ENCODE peak calls at places on chromosome 17, in four cellular contexts. P is endothelial cell, F is cardiac muscle cell, C is transverse colon. J is an unnamed sample.

GRCh38 chr17:55549140-55549539 is 37.9 kb upstream of the SMIM36 start:
- DNase-seq in P (no peak), F (peak; percentile 53), C (no peak), J (no peak)

GRCh38 chr17:65218261-65218660 is 81.1 kb downstream of the RGS9 start:
- DNase-seq in P (no peak), F (no peak), C (no peak), J (no peak)

GRCh38 chr17:33038740-33039139 is 47.1 kb downstream of the SPACA3 start:
- DNase-seq in P (peak; percentile 73), F (peak; percentile 58), C (peak; percentile 41), J (peak; percentile 64)

GRCh38 chr17:29595943-29596774 is 3.2 kb downstream of the ANKRD13B start:
- DNase-seq in P (no peak), F (no peak), C (no peak), J (no peak)

GRCh38 chr17:49634487-49634865 is 43.4 kb downstream of the SPOP start:
- DNase-seq in P (no peak), F (no peak), C (no peak), J (no peak)

GRCh38 chr17:1720856-1721386 is 3.6 kb upstream of the WDR81 start:
- DNase-seq in P (peak; percentile 64), F (peak; percentile 63), C (peak; percentile 80), J (peak; percentile 62)

GRCh38 chr17:37754363-37754762 is 9.5 kb upstream of the HNF1B start:
- DNase-seq in P (no peak), F (no peak), C (no peak), J (no peak)

GRCh38 chr17:16943032-16943352 is 28.9 kb downstream of the TNFRSF13B start:
- DNase-seq in P (no peak), F (no peak), C (no peak), J (no peak)

GRCh38 chr17:78251773-78252103 is 20.3 kb downstream of the TMEM235 start:
- DNase-seq in P (no peak), F (no peak), C (no peak), J (no peak)

GRCh38 chr17:21452377-21453143 is 76.4 kb downstream of the KCNJ12 start:
- DNase-seq in P (peak; percentile 45), F (peak; percentile 73), C (peak; percentile 17), J (no peak)

GRCh38 chr17:13594762-13595697 is 6.7 kb downstream of the HS3ST3A1 start:
- DNase-seq in P (peak; percentile 82), F (peak; percentile 87), C (peak; percentile 73), J (peak; percentile 93)

DNA sequence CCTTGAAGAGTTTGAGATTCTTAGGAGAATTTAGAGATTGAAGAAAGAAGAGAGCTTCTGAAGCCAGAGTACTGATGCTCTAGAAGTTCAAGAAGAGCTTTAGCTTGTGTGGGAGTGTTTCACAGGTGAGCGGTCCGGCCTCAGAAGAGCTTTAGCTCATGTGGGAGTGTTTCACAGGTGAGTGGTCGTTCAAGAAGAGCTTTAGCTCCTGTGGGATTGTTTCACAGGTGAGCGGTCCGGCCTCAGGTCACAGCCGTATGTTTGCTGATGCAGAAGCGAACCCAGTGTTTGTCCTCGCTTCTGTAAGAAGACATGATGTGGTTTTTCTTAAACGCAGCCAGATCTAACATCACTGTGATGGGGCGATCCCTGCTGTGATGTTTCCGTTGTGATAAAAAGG is 76.4 kb downstream of the SEC14L1 start:
- DNase-seq in P (no peak), F (no peak), C (no peak), J (no peak)
- TF ChIP-seq CTCF in P (no peak), F (no peak), C (no peak), J (no peak)

GRCh38 chr17:66897141-66897540 is 62.2 kb downstream of the CACNG5 start:
- DNase-seq in P (no peak), F (no peak), C (no peak), J (no peak)
- TF ChIP-seq CTCF in P (no peak), F (no peak), C (no peak), J (no peak)

DNA sequence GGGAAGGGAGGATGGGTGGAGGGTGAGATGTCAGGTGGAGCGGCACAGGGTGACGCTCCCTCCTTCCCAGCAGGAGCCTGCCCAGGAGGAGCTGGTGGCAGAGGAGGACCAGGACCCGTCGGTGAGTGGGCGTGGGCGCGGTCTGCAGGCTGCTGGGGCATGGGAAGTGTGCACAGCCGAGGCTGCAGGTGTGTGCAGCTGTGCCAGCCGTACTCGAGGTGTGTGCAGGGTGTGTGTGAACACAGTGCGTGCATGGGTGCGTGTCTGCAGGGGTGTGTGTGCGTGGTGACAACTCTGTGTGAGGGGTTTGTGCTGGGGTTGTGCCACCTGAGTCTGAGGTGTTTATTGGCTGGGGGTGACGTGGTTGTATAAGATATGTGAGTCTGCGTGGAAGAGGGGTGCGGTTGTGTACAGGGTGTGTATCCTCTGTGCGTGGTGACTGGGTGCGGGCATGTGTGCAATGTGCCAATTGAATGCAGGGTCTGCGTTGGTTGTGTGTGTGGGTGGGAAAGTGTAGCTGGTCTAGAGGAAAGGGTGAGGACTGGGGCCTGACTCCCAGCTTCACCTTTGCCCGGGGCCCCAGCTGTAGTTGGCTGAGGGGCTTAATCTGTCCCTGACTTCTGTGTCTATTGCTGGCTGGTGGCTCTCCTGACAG is 670 bp downstream of the TNFSF12 start:
- DNase-seq in P (no peak), F (no peak), C (peak; percentile 62), J (no peak)
- TF ChIP-seq CTCF in P (no peak), F (no peak), C (no peak), J (no peak)

DNA sequence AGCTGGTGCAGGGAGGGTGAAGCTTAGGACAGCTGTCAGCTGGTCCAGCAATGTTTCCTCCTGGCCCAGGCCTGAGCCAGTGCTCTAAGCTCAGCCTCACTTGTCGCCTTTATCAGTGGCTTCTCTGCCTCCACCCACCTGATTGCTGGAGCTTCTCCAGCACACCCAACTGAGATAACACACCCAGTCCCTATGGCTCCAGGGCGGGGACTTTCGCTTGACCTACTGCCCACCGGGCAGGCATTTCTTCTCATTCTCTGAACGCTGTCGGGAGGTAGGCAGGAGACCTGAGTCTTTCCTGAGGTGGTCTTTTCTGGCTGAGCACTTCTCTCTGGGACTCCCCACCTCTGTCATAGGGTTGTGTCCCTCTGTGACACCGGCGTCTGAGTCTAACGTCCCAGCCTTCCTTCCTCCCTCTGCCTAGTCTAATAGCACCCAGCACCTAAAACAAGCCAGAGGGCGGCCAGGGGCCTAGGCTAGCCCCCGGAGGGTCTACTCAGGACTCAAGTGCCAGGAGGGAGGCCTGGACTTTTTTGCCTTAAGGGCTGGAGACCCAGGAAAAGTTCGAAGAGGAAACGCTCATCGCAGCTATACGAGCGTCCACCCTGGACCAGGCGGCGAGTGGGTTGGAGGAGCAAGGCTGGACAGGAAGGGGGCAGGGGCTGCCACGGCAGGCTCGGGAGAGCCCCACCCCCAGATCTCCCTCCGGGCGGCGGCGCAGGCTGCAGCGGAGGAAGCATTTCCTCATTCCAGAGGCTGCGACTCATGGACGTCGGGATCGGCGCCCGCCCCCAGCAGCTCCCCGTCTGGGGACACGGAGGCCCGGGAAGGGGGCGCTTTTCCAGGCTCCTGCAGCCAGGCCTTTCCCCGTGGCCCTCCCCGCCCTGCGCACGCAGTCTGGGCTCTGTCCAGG is 756 bp downstream of the TAX1BP3 start:
- DNase-seq in P (peak; percentile 86), F (peak; percentile 91), C (peak; percentile 90), J (peak; percentile 62)
- TF ChIP-seq CTCF in P (no peak), F (no peak), C (peak; percentile 10), J (no peak)

GRCh38 chr17:57867126-57867525 is 17.3 kb upstream of the MRPS23 start:
- DNase-seq in P (no peak), F (no peak), C (no peak), J (no peak)

GRCh38 chr17:57866723-57867122 is 16.9 kb upstream of the MRPS23 start:
- DNase-seq in P (no peak), F (no peak), C (no peak), J (no peak)

GRCh38 chr17:57869599-57870282 is 19.9 kb upstream of the MRPS23 start:
- DNase-seq in P (no peak), F (no peak), C (no peak), J (no peak)

GRCh38 chr17:57868775-57869598 is 19.1 kb upstream of the MRPS23 start:
- DNase-seq in P (no peak), F (no peak), C (no peak), J (no peak)

GRCh38 chr17:57868007-57868774 is 18.3 kb upstream of the MRPS23 start:
- DNase-seq in P (no peak), F (no peak), C (peak; percentile 65), J (no peak)
- TF ChIP-seq CTCF in P (no peak), F (peak; percentile 55), C (peak; percentile 20), J (peak; percentile 49)

DNA sequence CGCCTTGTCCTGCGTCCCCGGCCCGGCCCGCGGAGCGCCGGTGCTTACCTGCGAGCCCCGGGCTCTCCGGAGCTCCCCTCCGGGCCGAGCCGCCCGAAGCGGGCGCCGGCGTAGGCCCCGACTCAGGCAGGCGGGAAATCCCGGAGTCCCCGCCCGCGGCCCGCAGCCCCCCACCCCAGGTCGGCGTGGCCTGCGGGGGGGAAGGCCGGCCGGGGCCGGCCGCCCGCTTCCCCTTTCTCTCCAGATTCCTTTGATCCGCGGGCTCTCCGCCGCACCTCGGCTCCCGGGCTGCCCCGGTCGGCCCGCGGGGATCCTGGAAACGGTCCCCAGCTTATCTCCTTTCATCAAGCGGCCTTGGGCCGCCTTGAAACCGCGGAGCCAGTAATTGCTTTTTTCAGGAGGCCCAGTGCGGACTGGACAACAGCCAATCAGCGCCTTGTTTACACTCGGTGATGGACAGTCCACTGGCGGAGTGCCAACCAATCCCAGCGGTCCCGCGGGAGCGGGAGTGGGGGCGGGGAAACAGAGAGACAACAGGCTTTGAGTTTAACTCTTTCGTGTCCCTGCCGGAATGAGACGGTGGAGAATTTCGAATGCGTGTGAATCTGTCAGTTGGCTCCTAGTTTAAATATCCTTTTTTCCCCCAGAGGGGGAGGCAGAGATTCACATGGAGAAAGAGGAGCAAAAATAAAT is 1.4 kb upstream of the BAHCC1 start:
- DNase-seq in P (peak; percentile 100), F (peak; percentile 100), C (peak; percentile 100), J (peak; percentile 100)
- TF ChIP-seq CTCF in P (peak; percentile 29), F (peak; percentile 33), C (peak; percentile 8), J (peak; percentile 43)

DNA sequence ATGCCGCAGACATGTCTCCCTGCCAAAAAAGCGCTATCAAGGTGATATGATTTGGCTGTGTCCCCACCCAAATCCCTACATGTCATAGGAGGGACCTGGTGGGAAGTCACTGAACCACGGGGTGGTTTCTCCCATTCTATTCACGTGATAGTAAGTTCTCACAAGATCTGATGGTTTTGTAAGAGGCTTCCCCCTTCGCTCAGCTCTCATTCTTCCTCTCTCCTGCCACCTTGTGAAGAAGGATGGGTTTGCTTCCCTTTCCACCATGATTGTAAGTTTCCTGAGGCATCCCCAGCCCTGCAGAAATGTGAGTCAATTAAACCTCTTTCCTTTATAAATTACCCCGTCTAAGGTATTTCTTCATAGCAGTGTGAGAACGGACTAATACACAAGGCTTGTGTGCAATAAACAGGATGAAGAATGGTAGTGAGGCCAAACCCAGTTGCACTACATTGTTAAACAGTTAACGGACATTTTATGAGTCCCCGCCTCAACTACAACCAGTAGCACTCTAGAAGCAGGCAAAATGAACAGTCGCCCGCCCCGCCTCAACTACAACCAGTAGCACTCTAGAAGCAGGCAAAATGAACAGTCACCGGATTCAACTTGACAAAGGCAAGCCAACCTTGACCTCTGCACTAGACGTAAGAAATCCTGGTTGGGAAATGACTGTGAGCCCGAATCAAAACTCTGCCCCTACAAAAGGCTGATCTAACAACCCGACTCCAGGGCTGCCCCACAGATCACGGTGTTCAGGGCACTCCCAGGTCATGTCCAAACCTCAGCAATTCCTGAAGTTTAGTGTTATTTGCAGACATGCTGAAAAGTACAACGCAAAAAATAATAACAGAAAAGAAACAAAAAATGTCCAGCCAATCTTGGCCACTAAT is 26.3 kb downstream of the VPS53 start:
- DNase-seq in P (peak; percentile 41), F (no peak), C (peak; percentile 37), J (no peak)
- TF ChIP-seq CTCF in P (peak; percentile 36), F (peak; percentile 42), C (peak; percentile 17), J (peak; percentile 51)

J was measured in neural crest cell.